ENCODE peak calls at places on chromosomes 5 and 9, in four cellular contexts. I is stomach, N is GM23338, O is sigmoid colon. D is an unnamed sample.

GRCh38 chr5:79936644-79937216 is 54.3 kb downstream of the MTX3 start:
- DNase-seq in N (no peak), O (no peak), I (no peak), D (no peak)

GRCh38 chr9:76662476-76663281 is 101.6 kb upstream of the PCA3 start:
- DNase-seq in N (no peak), O (no peak), I (no peak), D (no peak)

GRCh38 chr9:94906713-94907112 is 180.2 kb downstream of the AOPEP start:
- DNase-seq in O (no peak), N (no peak), I (no peak), D (no peak)

GRCh38 chr9:105385372-105385985 is 62.4 kb upstream of the FSD1L start:
- DNase-seq in I (no peak), N (peak), O (peak), D (no peak)

GRCh38 chr9:82255533-82255932 is 267.0 kb downstream of the SPATA31D1 start:
- DNase-seq in N (no peak), I (no peak), O (no peak), D (no peak)

GRCh38 chr5:153903321-153903720 is 135.4 kb downstream of the FAM114A2 start:
- DNase-seq in N (no peak), O (no peak), I (no peak), D (no peak)

GRCh38 chr5:106397700-106398099 is 1273.0 kb downstream of the EFNA5 start:
- DNase-seq in O (no peak), I (no peak), N (no peak), D (no peak)

GRCh38 chr5:134140530-134141201 is 26.2 kb downstream of the TCF7 start:
- DNase-seq in O (peak), I (peak), N (peak), D (peak)

GRCh38 chr9:114156658-114157421 is 1.5 kb downstream of the COL27A1 start:
- DNase-seq in N (peak), O (peak), I (peak), D (peak)

GRCh38 chr9:892123-892522 is 50.6 kb downstream of the DMRT1 start:
- DNase-seq in I (no peak), N (peak), O (no peak), D (no peak)

GRCh38 chr5:16467363-16468219 is 2.0 kb upstream of the ZNF622 start:
- DNase-seq in N (no peak), I (no peak), O (no peak), D (no peak)

GRCh38 chr5:14900661-14901461 is 29.3 kb upstream of the ANKH start:
- DNase-seq in N (no peak), I (no peak), O (no peak), D (no peak)

GRCh38 chr9:125663127-125663526 is 43.9 kb downstream of the MAPKAP1 start:
- DNase-seq in N (no peak), O (no peak), I (no peak), D (no peak)

GRCh38 chr9:104313396-104314110 is 190.5 kb upstream of the OR13F1 start:
- DNase-seq in N (no peak), O (no peak), I (no peak), D (no peak)

GRCh38 chr5:56941981-56942380 is 9.9 kb downstream of the MIER3 start:
- DNase-seq in N (no peak), O (no peak), I (no peak), D (no peak)

GRCh38 chr5:56934325-56934724 is 17.6 kb downstream of the MIER3 start:
- DNase-seq in O (no peak), I (no peak), N (no peak), D (no peak)

DNA sequence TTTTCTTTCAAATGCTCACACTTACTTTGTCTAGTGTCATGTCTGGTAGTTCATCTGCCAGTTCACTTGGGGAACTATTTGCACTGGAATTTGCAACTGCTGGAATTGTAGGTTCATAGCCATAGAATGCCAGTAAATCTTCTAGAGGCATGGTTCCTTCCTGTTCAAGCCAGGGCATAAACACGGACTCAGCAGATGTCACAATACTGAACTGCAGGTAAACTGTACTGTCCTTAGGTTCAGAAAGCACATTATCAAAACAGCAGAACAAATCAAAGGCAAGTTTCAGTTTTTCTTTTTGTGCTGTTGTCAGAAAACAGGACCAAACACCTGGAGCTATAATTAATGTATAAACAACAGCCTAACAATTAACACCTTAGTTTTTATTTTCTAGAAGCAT is 13.1 kb downstream of the MIER3 start:
- DNase-seq in O (no peak), I (no peak), N (no peak), D (no peak)
- H3K27ac ChIP-seq in O (no peak), I (no peak), N (no peak), D (no peak)

DNA sequence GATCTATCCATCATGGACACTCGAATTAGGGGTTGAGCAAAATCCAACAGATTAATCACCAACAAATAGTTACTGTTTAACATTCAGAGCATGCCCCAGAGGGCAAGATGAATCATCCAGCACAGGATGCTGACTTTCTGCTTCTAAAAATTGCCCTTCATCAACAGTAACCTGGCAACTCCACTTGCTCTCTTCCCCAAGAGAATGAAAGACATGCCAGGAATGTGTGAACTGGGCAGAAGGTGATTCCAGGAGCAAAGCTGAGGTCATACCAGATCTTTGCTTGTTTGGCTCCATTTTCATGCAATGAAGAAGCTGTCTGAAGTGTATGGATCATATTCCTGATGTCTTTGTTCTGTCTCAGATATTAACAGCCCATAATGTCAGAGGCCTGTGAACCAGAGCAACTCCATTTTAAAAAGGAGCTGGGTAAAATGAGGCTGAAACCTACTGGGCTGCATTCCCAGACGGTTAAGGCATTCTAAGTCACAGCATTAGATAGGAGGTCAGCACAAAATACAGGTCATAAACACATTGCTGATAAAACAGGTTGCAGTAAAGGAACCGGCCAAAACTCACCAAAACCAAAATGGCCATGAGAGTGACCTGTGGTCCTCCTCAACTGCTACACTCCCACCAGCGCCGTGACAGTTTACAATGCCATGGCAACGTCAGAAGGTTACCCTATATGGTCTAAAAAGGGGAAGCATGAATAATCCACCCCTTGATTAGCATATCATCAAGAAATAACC is 2.5 kb upstream of the ZNF367 start:
- DNase-seq in N (peak), O (no peak), I (no peak), D (no peak)
- TF ChIP-seq POLR2AphosphoS5 in N (no peak), O (no peak), I (no peak), D (peak)

GRCh38 chr9:132647355-132647754 is 22.4 kb downstream of the DDX31 start:
- DNase-seq in O (no peak), N (no peak), I (no peak), D (no peak)

GRCh38 chr9:132648685-132649084 is 21.1 kb downstream of the DDX31 start:
- DNase-seq in O (no peak), I (no peak), N (no peak), D (no peak)

GRCh38 chr9:132647806-132648205 is 22.0 kb downstream of the DDX31 start:
- DNase-seq in O (no peak), N (no peak), I (no peak), D (no peak)

GRCh38 chr9:132648283-132648682 is 21.5 kb downstream of the DDX31 start:
- DNase-seq in N (no peak), O (no peak), I (no peak), D (no peak)

GRCh38 chr9:132651259-132651658 is 18.5 kb downstream of the DDX31 start:
- DNase-seq in N (no peak), I (no peak), O (no peak), D (no peak)
- TF ChIP-seq CTCF in N (peak), I (no peak), O (no peak), D (no peak)

DNA sequence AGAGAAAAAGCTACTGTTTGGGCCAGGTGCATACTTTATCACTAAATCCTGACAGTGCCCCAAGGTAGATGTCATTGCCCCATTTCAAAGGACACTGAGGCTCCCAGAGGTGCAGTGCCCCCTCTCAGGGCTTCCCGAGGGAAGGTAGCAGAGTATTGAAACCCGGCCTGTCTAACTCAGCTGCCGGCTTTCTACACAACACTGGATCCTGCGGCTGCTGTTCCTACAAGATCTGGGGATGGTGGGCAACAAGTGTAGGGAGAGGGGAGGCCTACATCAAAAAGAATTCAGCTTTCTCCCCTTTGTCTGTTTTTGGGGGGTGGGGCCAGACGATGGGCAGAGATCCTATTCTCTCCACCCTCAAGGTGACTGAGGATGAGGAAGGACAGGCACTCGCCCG is 200.8 kb downstream of the DAB2IP start:
- DNase-seq in I (no peak), N (no peak), O (no peak), D (no peak)
- H3K27ac ChIP-seq in I (no peak), N (no peak), O (no peak), D (peak)

GRCh38 chr5:73921746-73922145 is 295.8 kb downstream of the ARHGEF28 start:
- DNase-seq in O (no peak), N (no peak), I (no peak), D (no peak)

GRCh38 chr5:73913971-73914370 is 288.0 kb downstream of the ARHGEF28 start:
- DNase-seq in N (no peak), I (no peak), O (no peak), D (no peak)

GRCh38 chr5:73918791-73919221 is 292.8 kb downstream of the ARHGEF28 start:
- DNase-seq in I (no peak), N (no peak), O (no peak), D (no peak)

GRCh38 chr5:73912755-73913365 is 286.9 kb downstream of the ARHGEF28 start:
- DNase-seq in I (no peak), O (no peak), N (no peak), D (no peak)

DNA sequence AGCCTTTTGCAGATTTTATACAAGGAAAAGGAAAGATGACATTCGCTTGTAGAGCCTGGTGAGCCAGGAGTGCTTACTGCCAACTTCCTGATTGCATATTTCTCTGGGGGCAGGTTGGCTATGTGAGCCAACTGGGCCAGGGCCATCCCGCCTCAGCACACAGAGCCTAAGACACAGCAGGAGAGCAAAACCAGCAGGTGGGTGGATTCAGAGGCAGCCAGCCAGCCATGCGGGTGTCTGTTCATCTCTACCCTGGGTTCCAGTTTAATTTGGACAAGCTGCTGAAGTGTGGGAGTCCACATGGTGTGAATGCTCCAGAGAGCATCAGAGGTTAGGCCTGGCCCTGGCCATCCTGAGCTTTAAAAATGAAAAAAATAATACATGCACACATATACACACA is 291.4 kb downstream of the ARHGEF28 start:
- DNase-seq in I (peak), N (peak), O (no peak), D (no peak)
- TF ChIP-seq POLR2AphosphoS5 in I (no peak), N (no peak), O (no peak), D (no peak)

GRCh38 chr5:5826911-5827310 is 404.4 kb downstream of the ICE1 start:
- DNase-seq in N (no peak), I (no peak), O (no peak), D (no peak)

GRCh38 chr5:5816960-5817359 is 394.5 kb downstream of the ICE1 start:
- DNase-seq in N (no peak), I (no peak), O (no peak), D (no peak)

GRCh38 chr5:5828619-5829018 is 406.1 kb downstream of the ICE1 start:
- DNase-seq in N (no peak), O (no peak), I (no peak), D (no peak)

DNA sequence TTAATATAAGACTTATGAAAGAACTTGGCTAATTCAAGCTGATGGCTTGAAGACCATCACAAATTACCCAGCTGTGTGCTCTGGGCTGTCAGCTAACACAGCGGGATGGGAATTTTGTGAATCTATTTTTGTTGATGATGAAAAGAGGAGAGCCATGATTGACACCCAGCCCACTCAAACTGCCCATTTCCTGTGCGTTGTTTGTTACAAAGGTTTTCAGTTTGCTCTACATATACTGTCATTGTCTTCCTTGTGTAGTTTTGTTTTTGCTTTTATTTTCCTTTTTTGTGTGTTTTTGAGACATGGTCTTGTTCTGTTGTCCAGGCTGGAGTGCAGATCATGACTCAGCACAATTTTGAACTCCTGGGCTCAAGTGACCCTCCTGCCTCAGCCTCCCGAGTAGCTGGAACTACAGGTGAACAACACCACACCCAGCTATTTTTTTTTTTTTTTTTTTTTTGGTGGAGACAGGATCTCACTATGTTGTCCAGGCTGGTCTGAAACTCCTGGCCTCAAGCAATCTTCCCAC is 400.3 kb downstream of the ICE1 start:
- DNase-seq in O (no peak), N (no peak), I (no peak), D (no peak)
- TF ChIP-seq CTCF in O (no peak), N (no peak), I (no peak), D (no peak)

D was measured in suprapubic skin.